ENCODE peak calls at places on chromosomes 11 and 22, in six cellular contexts. G, S, H, L, U and J are unnamed samples.

GRCh38 chr11:79822771-79823170 is 381.9 kb upstream of the TENM4 start:
- DNase-seq in L (no peak), G (no peak), H (no peak), U (no peak), S (no peak), J (peak)

GRCh38 chr22:20424553-20424936 is 13.1 kb downstream of the SCARF2 start:
- DNase-seq in U (no peak), L (no peak), S (peak), H (no peak), G (no peak), J (no peak)

GRCh38 chr11:68314886-68315580 is 2.6 kb downstream of the LRP5 start:
- DNase-seq in U (peak), H (peak), S (peak), G (no peak), L (no peak), J (no peak)

GRCh38 chr22:31897842-31898241 is 46.5 kb upstream of the YWHAH start:
- DNase-seq in G (no peak), H (no peak), U (no peak), L (no peak), S (no peak), J (no peak)

GRCh38 chr11:107898270-107898669 is 30.0 kb upstream of the RAB39A start:
- DNase-seq in G (no peak), H (peak), S (no peak), L (peak), U (peak), J (no peak)

GRCh38 chr11:76151561-76152085 is 54.7 kb downstream of the WNT11 start:
- DNase-seq in H (no peak), S (peak), L (no peak), U (no peak), G (no peak), J (no peak)

GRCh38 chr22:50507421-50507990 is at the start of gene LMF2:
- DNase-seq in L (no peak), H (no peak), U (peak), S (peak), G (peak), J (no peak)

GRCh38 chr22:40183029-40183581 is 5.4 kb downstream of the TNRC6B start:
- DNase-seq in L (no peak), G (peak), U (peak), S (no peak), H (no peak), J (no peak)

GRCh38 chr11:86228967-86229330 is 15.6 kb upstream of the EED start:
- DNase-seq in S (no peak), H (no peak), L (no peak), U (peak), G (no peak), J (no peak)

GRCh38 chr11:61079416-61080150 is 22.7 kb upstream of the CD5 start:
- DNase-seq in G (no peak), H (no peak), L (no peak), S (no peak), U (no peak), J (no peak)
- H3K27ac ChIP-seq in G (no peak), H (no peak), L (no peak), S (no peak), U (no peak), J (no peak)

GRCh38 chr22:37325024-37325395 is 42.7 kb downstream of the CYTH4 start:
- DNase-seq in L (no peak), H (no peak), S (no peak), G (no peak), U (no peak), J (no peak)
- H3K27ac ChIP-seq in L (no peak), H (peak), S (no peak), G (no peak), U (no peak), J (no peak)

GRCh38 chr11:128047026-128047425 is 540.3 kb downstream of the ETS1 start:
- DNase-seq in G (no peak), H (no peak), U (no peak), S (no peak), L (no peak), J (no peak)
- H3K27ac ChIP-seq in G (no peak), H (no peak), U (no peak), S (no peak), L (no peak), J (no peak)

GRCh38 chr11:48109046-48109666 is 107.5 kb upstream of the OR4B1 start:
- DNase-seq in S (no peak), L (no peak), G (no peak), H (peak), U (peak), J (no peak)
- H3K27ac ChIP-seq in S (peak), L (no peak), G (no peak), H (peak), U (peak), J (no peak)

GRCh38 chr22:16828876-16829275 is 3.7 kb upstream of the XKR3 start:
- DNase-seq in U (no peak), L (no peak), H (no peak), G (no peak), S (no peak), J (no peak)

GRCh38 chr22:16819249-16819648 is 6.0 kb downstream of the XKR3 start:
- DNase-seq in H (no peak), S (no peak), G (no peak), U (no peak), L (no peak), J (no peak)

GRCh38 chr22:16829985-16830384 is 4.8 kb upstream of the XKR3 start:
- DNase-seq in G (no peak), L (no peak), S (no peak), U (no peak), H (no peak), J (no peak)

GRCh38 chr22:16827506-16827905 is 2.3 kb upstream of the XKR3 start:
- DNase-seq in U (no peak), H (no peak), L (no peak), G (no peak), S (no peak), J (no peak)

DNA sequence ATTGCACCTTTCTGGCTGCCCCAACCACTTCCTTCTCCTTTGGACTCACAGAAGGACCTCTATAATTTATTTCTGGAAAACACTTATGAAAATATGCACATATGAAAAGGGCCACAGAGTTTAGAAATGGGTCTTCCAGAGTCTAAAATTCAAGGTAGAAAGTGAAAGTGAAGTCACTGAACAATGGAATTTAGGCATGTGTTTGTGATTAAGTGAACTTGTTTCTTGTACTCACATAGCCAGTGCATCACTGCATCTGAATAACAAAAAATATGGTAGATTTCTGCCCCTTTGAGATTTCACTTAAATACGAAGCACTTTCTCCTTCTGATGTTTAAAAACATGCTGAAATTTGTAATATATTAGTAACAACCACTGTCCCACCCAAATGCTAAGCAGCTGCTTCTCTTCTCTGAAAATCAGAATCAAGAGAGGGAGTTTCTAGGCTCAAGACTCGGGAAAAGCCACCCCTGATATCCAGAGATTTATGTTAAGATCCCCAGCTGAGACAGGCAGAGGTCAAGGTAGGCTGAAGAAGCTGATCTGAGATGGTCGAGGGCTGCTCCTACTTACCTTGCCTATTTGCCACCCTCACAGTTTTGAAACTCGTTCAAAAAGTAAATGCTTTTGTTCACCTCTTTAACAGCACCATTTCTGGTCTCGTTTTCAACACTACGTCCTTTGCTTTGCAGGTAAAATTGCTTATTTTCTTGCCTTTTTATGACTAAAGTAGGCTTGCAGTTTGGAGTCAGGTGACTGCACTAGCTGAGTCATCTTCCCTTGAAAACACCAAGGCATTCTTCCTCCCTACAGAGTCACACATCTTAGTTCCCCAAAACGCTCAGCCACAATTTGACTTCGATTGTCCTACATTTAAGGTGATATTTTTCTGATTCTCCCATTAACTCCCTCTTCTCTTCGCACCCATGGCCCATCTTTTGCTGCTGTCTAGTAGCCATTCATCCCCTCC is at the start of gene XKR3:
- DNase-seq in H (no peak), L (no peak), U (peak), G (no peak), S (no peak), J (no peak)
- H3K27ac ChIP-seq in H (no peak), L (no peak), U (no peak), G (no peak), S (no peak), J (no peak)

GRCh38 chr11:73759520-73760065 is 1.3 kb downstream of the RAB6A start:
- DNase-seq in G (no peak), S (no peak), L (no peak), H (no peak), U (peak), J (no peak)
- H3K27ac ChIP-seq in G (peak), S (peak), L (peak), H (peak), U (no peak), J (peak)

DNA sequence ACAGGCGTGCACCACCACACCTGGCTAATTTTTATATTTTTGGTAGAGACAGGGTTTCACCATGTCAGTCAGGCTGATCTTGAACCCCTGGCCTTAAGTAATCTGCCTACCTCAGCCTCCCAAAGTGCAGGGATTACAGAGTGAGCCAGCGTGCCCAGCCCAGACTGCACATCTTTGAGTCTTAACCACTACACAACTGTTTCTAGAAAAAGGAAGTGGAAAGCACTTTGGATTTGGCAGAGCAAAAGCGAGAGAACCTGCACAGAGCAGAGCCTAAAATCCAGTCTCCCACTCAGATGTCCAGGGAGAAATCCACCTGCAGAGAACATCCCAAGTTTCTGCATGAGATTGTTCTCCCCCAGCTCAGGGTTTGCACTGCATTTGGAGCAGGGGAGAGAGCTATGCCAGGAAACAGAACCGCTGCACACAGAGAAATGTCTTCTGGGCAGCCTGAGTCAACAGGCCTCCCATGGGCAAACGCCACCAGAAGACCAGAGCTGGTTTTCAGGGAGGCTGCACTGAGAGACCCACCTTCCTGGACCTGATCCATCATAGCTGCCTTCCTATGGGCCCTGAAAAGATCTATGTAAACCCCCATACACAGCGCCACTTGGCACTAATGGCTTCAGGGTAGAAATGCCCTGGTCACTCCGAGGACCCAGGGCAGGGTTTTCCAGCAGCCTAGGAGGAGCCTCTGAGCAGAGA is 54.0 kb downstream of the RPUSD4 start:
- DNase-seq in U (no peak), H (no peak), S (no peak), G (no peak), L (no peak), J (no peak)
- H3K27ac ChIP-seq in U (no peak), H (no peak), S (no peak), G (no peak), L (no peak), J (no peak)

GRCh38 chr11:1659478-1659877 is 29.9 kb downstream of the KRTAP5-5 start:
- DNase-seq in H (no peak), S (no peak), L (no peak), U (no peak), G (no peak), J (no peak)
- H3K27ac ChIP-seq in H (no peak), S (no peak), L (no peak), U (no peak), G (no peak), J (no peak)

DNA sequence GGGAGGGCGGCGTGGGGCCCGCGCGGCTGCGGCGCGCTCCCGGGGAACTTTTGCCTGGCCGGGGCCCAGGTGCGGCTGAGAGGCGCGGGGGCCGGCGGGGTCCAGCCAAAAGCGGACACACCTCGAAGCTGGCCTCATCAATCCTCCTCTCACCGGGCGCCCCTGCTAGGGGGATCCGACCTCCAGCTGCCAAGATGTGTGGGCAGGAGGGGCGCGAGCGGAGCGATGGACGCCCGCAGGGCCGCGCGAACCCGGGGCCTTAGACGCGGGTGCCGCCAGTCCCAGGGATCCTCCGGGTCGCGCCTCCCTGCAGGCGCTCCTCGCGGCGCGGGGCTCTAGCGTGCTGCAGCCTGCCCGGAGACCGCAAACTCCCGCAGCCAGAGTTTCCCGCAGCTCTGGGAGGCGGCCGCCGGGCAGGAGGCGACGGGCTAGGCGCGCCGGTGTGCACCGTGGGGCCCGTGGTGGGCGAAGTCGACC is 785 bp downstream of the IGSF9B start:
- DNase-seq in S (no peak), G (no peak), L (no peak), H (no peak), U (no peak), J (no peak)
- H3K27ac ChIP-seq in S (no peak), G (peak), L (no peak), H (no peak), U (no peak), J (no peak)